ENCODE peak calls at places on chromosomes 1 and 21, in five cellular contexts. L is fibroblast of the aortic adventitia, V is pancreas, C is fibroblast of lung, H is cardiac fibroblast. I is an unnamed sample.

GRCh38 chr1:62356257-62356835 is 37.1 kb upstream of the KANK4 start:
- DNase-seq in L (peak), V (no peak), C (peak), H (peak), I (peak)

GRCh38 chr1:185562623-185563359 is 171.4 kb upstream of the HMCN1 start:
- DNase-seq in L (no peak), V (no peak), C (no peak), H (no peak), I (no peak)

GRCh38 chr1:177045156-177045555 is 119.4 kb downstream of the ASTN1 start:
- DNase-seq in L (no peak), V (no peak), C (no peak), H (no peak), I (no peak)

GRCh38 chr1:107464827-107465226 is 324.0 kb downstream of the NTNG1 start:
- DNase-seq in L (no peak), V (no peak), C (no peak), H (no peak), I (no peak)

GRCh38 chr1:62725255-62725654 is 37.1 kb upstream of the DOCK7 start:
- DNase-seq in L (peak), V (no peak), C (peak), H (peak), I (peak)

GRCh38 chr1:33612877-33613487 is 140.5 kb downstream of the ZSCAN20 start:
- DNase-seq in L (peak), V (peak), C (peak), H (peak), I (peak)

GRCh38 chr1:27152829-27153548 is 1.9 kb downstream of the SLC9A1 start:
- DNase-seq in L (peak), V (no peak), C (peak), H (no peak), I (no peak)

GRCh38 chr1:225691377-225691776 is 38.5 kb upstream of the ENAH start:
- DNase-seq in L (peak), V (peak), C (no peak), H (no peak), I (peak)

GRCh38 chr1:234730542-234731370 is 120.8 kb upstream of the IRF2BP2 start:
- DNase-seq in L (no peak), V (no peak), C (no peak), H (no peak), I (no peak)

GRCh38 chr1:55155522-55155921 is 59.6 kb downstream of the USP24 start:
- DNase-seq in L (no peak), V (peak), C (peak), H (peak), I (no peak)

GRCh38 chr21:44701541-44701940 is 4.6 kb downstream of the KRTAP10-12 start:
- DNase-seq in L (no peak), V (no peak), C (no peak), H (no peak), I (no peak)

GRCh38 chr1:119647734-119648619 is at the start of gene ZNF697:
- DNase-seq in L (peak), V (peak), C (peak), H (peak), I (peak)

GRCh38 chr1:30758785-30759380 is 1.3 kb upstream of the LAPTM5 start:
- DNase-seq in L (peak), V (no peak), C (peak), H (peak), I (no peak)

GRCh38 chr1:63987014-63987630 is 213.3 kb downstream of the ROR1 start:
- DNase-seq in L (peak), V (no peak), C (peak), H (peak), I (peak)

GRCh38 chr1:29210278-29211085 is 20.3 kb downstream of the MECR start:
- DNase-seq in L (no peak), V (no peak), C (no peak), H (no peak), I (no peak)

GRCh38 chr21:44516828-44517174 is 23.2 kb downstream of the KRTAP10-1 start:
- DNase-seq in L (no peak), V (no peak), C (no peak), H (no peak), I (no peak)

GRCh38 chr1:76867342-76868130 is at the start of gene ST6GALNAC5:
- DNase-seq in L (no peak), V (no peak), C (peak), H (peak), I (peak)

DNA sequence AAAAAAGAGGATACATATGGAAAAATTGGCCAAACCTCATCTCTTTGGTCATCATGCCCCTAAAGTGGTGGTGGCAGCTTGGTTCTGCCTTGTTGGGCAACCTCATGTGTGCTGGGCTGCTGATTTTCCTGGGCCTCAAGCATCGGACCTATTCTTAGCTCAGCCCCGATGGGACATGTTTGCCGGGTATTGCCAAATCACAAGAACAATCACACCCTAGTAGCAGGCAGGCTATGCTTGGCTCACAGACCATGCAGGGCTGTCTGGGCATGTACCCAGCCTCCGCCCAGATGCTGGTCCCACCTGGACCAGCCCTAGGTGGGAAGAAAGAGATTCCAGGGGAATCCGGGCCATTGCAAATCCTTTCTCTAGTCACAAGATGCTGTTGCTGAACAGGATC is 189.4 kb upstream of the FGGY start:
- DNase-seq in L (peak), V (no peak), C (peak), H (peak), I (no peak)
- H3K4me3 ChIP-seq in L (no peak), V (no peak), C (no peak), H (no peak), I (no peak)

GRCh38 chr1:7352974-7353373 is 418.1 kb upstream of the VAMP3 start:
- DNase-seq in L (no peak), V (no peak), C (no peak), H (no peak), I (no peak)
- TF ChIP-seq CTCF in L (no peak), V (no peak), C (no peak), H (no peak), I (no peak)

GRCh38 chr1:229205854-229206253 is 65.1 kb upstream of the RAB4A start:
- DNase-seq in L (no peak), V (no peak), C (no peak), H (no peak), I (no peak)
- H3K4me3 ChIP-seq in L (no peak), V (no peak), C (no peak), H (no peak), I (no peak)

DNA sequence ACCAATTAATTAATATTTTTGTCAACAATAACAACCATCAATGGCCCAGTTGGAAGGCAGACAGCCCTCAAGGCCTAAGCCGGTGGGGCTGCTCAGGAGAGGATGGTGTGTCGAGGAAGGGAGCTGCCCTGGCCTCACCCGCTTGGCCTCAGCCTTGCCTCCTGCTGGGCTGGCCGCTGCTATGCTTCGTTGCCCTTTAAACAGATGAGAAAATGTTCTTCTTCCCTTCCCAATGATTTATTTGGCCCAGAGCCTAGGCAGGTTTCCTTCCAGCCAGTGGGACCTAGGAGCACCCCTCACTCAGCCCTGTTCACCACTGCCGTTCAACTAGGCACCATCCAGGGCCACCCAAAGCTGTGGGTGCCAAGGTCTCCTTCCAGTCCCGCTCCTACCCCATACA is 3.1 kb upstream of the ADGRB2 start:
- DNase-seq in L (no peak), V (no peak), C (no peak), H (no peak), I (no peak)
- TF ChIP-seq CTCF in L (no peak), V (no peak), C (no peak), H (no peak), I (no peak)

GRCh38 chr1:150551784-150552691 is 2.8 kb downstream of the ADAMTSL4 start:
- DNase-seq in L (peak), V (no peak), C (peak), H (peak), I (peak)
- H3K4me3 ChIP-seq in L (no peak), V (no peak), C (peak), H (no peak), I (no peak)

I was measured in astrocyte of the spinal cord.